ENCODE peak calls at places on chromosome 1, in eight cellular contexts. M, S, T, X, L, V, A and N are unnamed samples.

GRCh38 chr1:98005326-98006010 is 84.6 kb upstream of the DPYD start:
- DNase-seq in M (no peak), S (no peak), T (no peak), X (no peak), L (no peak), V (no peak), A (no peak), N (no peak)

GRCh38 chr1:203531063-203531462 is 37.1 kb downstream of the OPTC start:
- DNase-seq in M (no peak), S (no peak), T (no peak), X (no peak), L (no peak), V (no peak), A (no peak), N (no peak)

GRCh38 chr1:211695135-211695816 is 19.9 kb upstream of the NEK2 start:
- DNase-seq in M (no peak), S (no peak), T (no peak), X (peak; percentile 7), L (no peak), V (no peak), A (no peak), N (no peak)

GRCh38 chr1:188355847-188356246 is 1527.1 kb downstream of the PLA2G4A start:
- DNase-seq in M (no peak), S (peak; percentile 48), T (no peak), X (no peak), L (no peak), V (no peak), A (no peak), N (no peak)

GRCh38 chr1:155241069-155241679 is 14.1 kb downstream of the ENTREP3 start:
- DNase-seq in M (no peak), S (no peak), T (no peak), X (peak; percentile 45), L (peak; percentile 90), V (peak; percentile 50), A (peak; percentile 66), N (peak; percentile 81)

GRCh38 chr1:118949317-118949716 is 38.8 kb downstream of the TBX15 start:
- DNase-seq in M (no peak), S (no peak), T (no peak), X (no peak), L (no peak), V (no peak), A (no peak), N (no peak)

GRCh38 chr1:33612877-33613487 is 140.5 kb downstream of the ZSCAN20 start:
- DNase-seq in M (no peak), S (no peak), T (peak; percentile 31), X (peak; percentile 14), L (peak; percentile 62), V (peak; percentile 75), A (peak; percentile 57), N (peak; percentile 55)

GRCh38 chr1:53693361-53693760 is 45.6 kb downstream of the GLIS1 start:
- DNase-seq in M (no peak), S (no peak), T (no peak), X (no peak), L (no peak), V (no peak), A (no peak), N (no peak)

GRCh38 chr1:11550664-11551283 is 71.8 kb downstream of the DISP3 start:
- DNase-seq in M (peak; percentile 16), S (peak; percentile 74), T (peak; percentile 1), X (no peak), L (peak; percentile 64), V (peak; percentile 81), A (peak; percentile 54), N (peak; percentile 39)

GRCh38 chr1:210830034-210831028 is 303.6 kb downstream of the KCNH1 start:
- DNase-seq in M (no peak), S (no peak), T (no peak), X (no peak), L (no peak), V (no peak), A (no peak), N (no peak)

GRCh38 chr1:58718435-58718834 is 18.6 kb upstream of the MYSM1 start:
- DNase-seq in M (no peak), S (no peak), T (no peak), X (no peak), L (no peak), V (no peak), A (no peak), N (no peak)

GRCh38 chr1:20478072-20478660 is 7.8 kb downstream of the CAMK2N1 start:
- DNase-seq in M (no peak), S (no peak), T (no peak), X (no peak), L (no peak), V (no peak), A (no peak), N (no peak)

GRCh38 chr1:215002471-215002870 is 80.1 kb upstream of the KCNK2 start:
- DNase-seq in M (no peak), S (no peak), T (peak; percentile 93), X (no peak), L (no peak), V (no peak), A (no peak), N (no peak)

GRCh38 chr1:246113555-246114095 is 393.5 kb downstream of the SMYD3 start:
- DNase-seq in M (no peak), S (no peak), T (no peak), X (no peak), L (no peak), V (no peak), A (no peak), N (no peak)